ENCODE peak calls at places on chromosomes 7 and 10, in ten cellular contexts. K is astrocyte of the hippocampus, V is colonic mucosa, D is NCI-H1417 treated with DMSO at 0.1 percent for 48 hours, Q is NCI-H510A treated with DMSO at 0.1 percent for 48 hours, R is SK-N-SH, O is DMS 273 treated with DMSO at 0.1 percent for 48 hours, F is pancreas, G is astrocyte of the spinal cord, S is GM04504. A is an unnamed sample.
A peak's percentile ranks its signal among the peaks of the same experiment; 100 is the strongest.

GRCh38 chr7:2529161-2530075 is 9.8 kb downstream of the LFNG start:
- DNase-seq in V (peak; percentile 62), K (peak; percentile 82), Q (no peak), S (no peak), F (peak; percentile 58), G (peak; percentile 60), O (no peak), D (no peak), R (no peak), A (peak; percentile 42)

GRCh38 chr10:102371295-102371694 is 24.2 kb upstream of the NFKB2 start:
- DNase-seq in K (no peak), F (no peak), V (no peak), R (no peak), O (no peak), Q (no peak), S (no peak), G (no peak), D (no peak), A (no peak)

GRCh38 chr7:126606331-126606730 is 646.4 kb downstream of the GRM8 start:
- DNase-seq in K (no peak), O (no peak), R (no peak), Q (peak; percentile 24), F (no peak), D (no peak), G (no peak), V (no peak), S (no peak), A (no peak)

GRCh38 chr10:23065549-23065948 is 29.8 kb upstream of the MSRB2 start:
- DNase-seq in V (peak; percentile 84), G (peak; percentile 78), K (peak; percentile 94), R (no peak), D (no peak), F (peak; percentile 86), Q (no peak), S (peak; percentile 68), O (no peak), A (peak; percentile 42)

GRCh38 chr7:148535227-148535626 is 55.3 kb upstream of the C7orf33 start:
- DNase-seq in K (no peak), R (peak; percentile 55), G (no peak), Q (no peak), V (no peak), S (no peak), O (no peak), D (no peak), F (no peak), A (no peak)

GRCh38 chr7:90613088-90613498 is 17.0 kb downstream of the CDK14 start:
- DNase-seq in D (no peak), F (no peak), K (no peak), O (no peak), G (peak; percentile 22), S (no peak), Q (no peak), V (no peak), R (no peak), A (no peak)

GRCh38 chr10:89245802-89246201 is 5.8 kb downstream of the LIPA start:
- DNase-seq in S (no peak), V (no peak), F (no peak), G (no peak), Q (no peak), K (no peak), R (no peak), D (no peak), O (no peak), A (no peak)

GRCh38 chr10:26573674-26574073 is 123.8 kb upstream of the PDSS1 start:
- DNase-seq in Q (no peak), K (no peak), G (no peak), D (no peak), O (no peak), S (no peak), R (no peak), V (no peak), F (no peak), A (no peak)

GRCh38 chr10:98778277-98778759 is 331.6 kb upstream of the HPS1 start:
- DNase-seq in Q (no peak), D (no peak), K (no peak), F (no peak), O (no peak), G (no peak), V (no peak), S (no peak), R (no peak), A (no peak)

GRCh38 chr10:98346847-98347246 is 68.1 kb downstream of the PYROXD2 start:
- DNase-seq in O (no peak), F (no peak), D (no peak), S (no peak), R (no peak), G (no peak), V (no peak), Q (no peak), K (no peak), A (no peak)

GRCh38 chr7:73482746-73483145 is 39.3 kb downstream of the BAZ1B start:
- DNase-seq in S (no peak), R (peak; percentile 28), Q (no peak), D (no peak), O (no peak), V (no peak), F (no peak), G (peak; percentile 52), K (peak; percentile 36), A (no peak)

GRCh38 chr10:98295907-98296306 is 27.9 kb upstream of the LOXL4 start:
- DNase-seq in K (peak; percentile 28), V (no peak), D (no peak), Q (no peak), O (peak; percentile 70), G (peak; percentile 35), S (no peak), F (no peak), R (peak; percentile 35), A (no peak)

GRCh38 chr10:130251766-130252165 is 115.6 kb downstream of the GLRX3 start:
- DNase-seq in K (no peak), S (no peak), V (no peak), O (no peak), D (no peak), F (no peak), G (no peak), Q (no peak), R (no peak), A (no peak)

GRCh38 chr7:128892521-128893250 is 17.8 kb downstream of the KCP start:
- DNase-seq in D (no peak), G (no peak), K (no peak), S (no peak), Q (no peak), O (no peak), V (no peak), F (no peak), R (peak; percentile 39), A (no peak)

GRCh38 chr7:149790146-149790548 is 16.8 kb upstream of the ZNF467 start:
- DNase-seq in O (no peak), V (no peak), K (peak; percentile 44), R (peak; percentile 92), F (peak; percentile 31), S (no peak), Q (no peak), D (no peak), G (no peak), A (no peak)

GRCh38 chr10:86218160-86218559 is 148.4 kb downstream of the GRID1 start:
- DNase-seq in O (no peak), S (no peak), G (no peak), D (no peak), Q (no peak), R (no peak), F (no peak), V (no peak), K (no peak), A (no peak)

GRCh38 chr10:100741386-100742066 is 3.9 kb upstream of the PAX2 start:
- DNase-seq in V (no peak), F (no peak), O (no peak), D (no peak), K (no peak), S (no peak), G (no peak), Q (no peak), R (no peak), A (no peak)

GRCh38 chr7:43004076-43004475 is 71.9 kb downstream of the MRPL32 start:
- DNase-seq in V (no peak), R (no peak), K (no peak), G (peak; percentile 6), O (no peak), F (no peak), S (no peak), Q (no peak), D (no peak), A (no peak)

GRCh38 chr7:30349170-30349569 is 64.8 kb downstream of the ZNRF2 start:
- DNase-seq in K (no peak), V (no peak), G (no peak), R (no peak), O (no peak), D (no peak), F (no peak), Q (no peak), S (no peak), A (no peak)

GRCh38 chr7:22759721-22760120 is 32.7 kb downstream of the IL6 start:
- DNase-seq in Q (no peak), O (no peak), G (peak; percentile 14), D (no peak), R (no peak), K (no peak), F (no peak), S (no peak), V (no peak), A (no peak)

GRCh38 chr10:85265121-85265520 is 936.7 kb downstream of the CCSER2 start:
- DNase-seq in F (no peak), S (no peak), V (no peak), G (no peak), Q (no peak), O (no peak), K (no peak), D (no peak), R (no peak), A (no peak)

GRCh38 chr7:49001610-49002033 is 77.3 kb downstream of the CDC14C start:
- DNase-seq in F (peak; percentile 18), K (peak; percentile 4), V (peak; percentile 37), S (no peak), R (peak; percentile 41), O (no peak), Q (no peak), G (no peak), D (no peak), A (no peak)

GRCh38 chr10:101291254-101292193 is 62.3 kb upstream of the LBX1 start:
- DNase-seq in S (no peak), Q (peak; percentile 80), G (peak; percentile 5), R (peak; percentile 94), F (peak; percentile 48), O (peak; percentile 30), V (no peak), K (peak; percentile 69), D (peak; percentile 40), A (no peak)

GRCh38 chr10:73881221-73881919 is 7.0 kb upstream of the CAMK2G start:
- DNase-seq in V (no peak), R (no peak), S (no peak), Q (no peak), D (no peak), F (no peak), O (no peak), G (no peak), K (no peak), A (no peak)

GRCh38 chr7:32088336-32088975 is 18.2 kb upstream of the PDE1C start:
- DNase-seq in Q (no peak), D (no peak), S (no peak), K (peak; percentile 68), F (no peak), G (peak; percentile 39), O (no peak), R (no peak), V (no peak), A (no peak)

GRCh38 chr10:86377797-86378146 is 11.2 kb upstream of the GRID1 start:
- DNase-seq in D (no peak), G (no peak), O (no peak), K (no peak), S (no peak), R (no peak), F (no peak), Q (no peak), V (peak; percentile 15), A (no peak)

GRCh38 chr10:79155301-79156081 is 86.7 kb downstream of the ZMIZ1 start:
- DNase-seq in F (no peak), D (no peak), S (no peak), K (no peak), O (no peak), V (no peak), R (no peak), Q (no peak), G (no peak), A (no peak)